ENCODE peak calls at places on chromosome 5, in eight cellular contexts. I, X, E, Y, J, Z, N and O are unnamed samples.

GRCh38 chr5:11758321-11758720 is 145.9 kb downstream of the CTNND2 start:
- DNase-seq in I (no peak), X (no peak), E (no peak), Y (no peak), J (no peak), Z (no peak), N (no peak), O (no peak)

GRCh38 chr5:115840825-115841224 is 540 bp downstream of the ATG12 start:
- DNase-seq in I (no peak), X (no peak), E (no peak), Y (no peak), J (no peak), Z (no peak), N (no peak), O (no peak)

GRCh38 chr5:152332696-152333095 is 72.4 kb downstream of the NMUR2 start:
- DNase-seq in I (no peak), X (no peak), E (no peak), Y (no peak), J (no peak), Z (no peak), N (no peak), O (no peak)

GRCh38 chr5:83927140-83927733 is 206.6 kb upstream of the HAPLN1 start:
- DNase-seq in I (peak; percentile 0), X (peak; percentile 30), E (peak; percentile 92), Y (no peak), J (peak; percentile 51), Z (peak; percentile 67), N (peak; percentile 11), O (no peak)

GRCh38 chr5:156981481-156981880 is 18.5 kb upstream of the TIMD4 start:
- DNase-seq in I (no peak), X (no peak), E (no peak), Y (no peak), J (no peak), Z (no peak), N (no peak), O (no peak)

GRCh38 chr5:17365326-17365725 is 132.7 kb upstream of the TAF11L2 start:
- DNase-seq in I (no peak), X (no peak), E (no peak), Y (no peak), J (no peak), Z (no peak), N (no peak), O (no peak)

GRCh38 chr5:54443264-54443663 is 12.2 kb upstream of the HSPB3 start:
- DNase-seq in I (no peak), X (no peak), E (no peak), Y (no peak), J (no peak), Z (peak; percentile 67), N (no peak), O (no peak)

GRCh38 chr5:141672071-141672855 is 9.8 kb downstream of the ARAP3 start:
- DNase-seq in I (no peak), X (no peak), E (no peak), Y (no peak), J (no peak), Z (no peak), N (no peak), O (no peak)

GRCh38 chr5:152439791-152440190 is 34.7 kb upstream of the NMUR2 start:
- DNase-seq in I (no peak), X (no peak), E (no peak), Y (no peak), J (no peak), Z (no peak), N (no peak), O (no peak)

GRCh38 chr5:112240011-112240410 is 179.1 kb downstream of the EPB41L4A start:
- DNase-seq in I (no peak), X (no peak), E (peak; percentile 13), Y (no peak), J (no peak), Z (peak; percentile 12), N (no peak), O (no peak)

GRCh38 chr5:10374032-10374431 is 20.5 kb downstream of the MARCHF6 start:
- DNase-seq in I (no peak), X (no peak), E (no peak), Y (no peak), J (no peak), Z (no peak), N (no peak), O (no peak)

GRCh38 chr5:127040779-127041520 is 10.6 kb upstream of the MARCHF3 start:
- DNase-seq in I (no peak), X (no peak), E (peak; percentile 46), Y (no peak), J (no peak), Z (peak; percentile 13), N (no peak), O (no peak)

GRCh38 chr5:73822989-73823339 is 197.0 kb downstream of the ARHGEF28 start:
- DNase-seq in I (no peak), X (no peak), E (no peak), Y (no peak), J (no peak), Z (no peak), N (no peak), O (no peak)

GRCh38 chr5:68250662-68251298 is 35.2 kb downstream of the PIK3R1 start:
- DNase-seq in I (no peak), X (no peak), E (no peak), Y (no peak), J (no peak), Z (no peak), N (no peak), O (no peak)

GRCh38 chr5:73591102-73591695 is 25.7 kb downstream of the UTP15 start:
- DNase-seq in I (no peak), X (peak; percentile 75), E (peak; percentile 39), Y (no peak), J (peak; percentile 41), Z (peak; percentile 80), N (peak; percentile 71), O (no peak)

GRCh38 chr5:163248333-163248732 is 189.1 kb upstream of the CCNG1 start:
- DNase-seq in I (no peak), X (no peak), E (no peak), Y (no peak), J (no peak), Z (no peak), N (no peak), O (no peak)

GRCh38 chr5:149299451-149300054 is 27.9 kb downstream of the AFAP1L1 start:
- DNase-seq in I (no peak), X (no peak), E (peak; percentile 27), Y (no peak), J (no peak), Z (no peak), N (no peak), O (no peak)

GRCh38 chr5:80191991-80192398 is 63.9 kb downstream of the SERINC5 start:
- DNase-seq in I (no peak), X (peak; percentile 78), E (peak; percentile 86), Y (no peak), J (no peak), Z (no peak), N (peak; percentile 61), O (no peak)

GRCh38 chr5:174329738-174330137 is 284.2 kb downstream of the NSG2 start:
- DNase-seq in I (no peak), X (no peak), E (no peak), Y (no peak), J (no peak), Z (peak; percentile 86), N (no peak), O (no peak)

GRCh38 chr5:59829389-59829788 is 64.1 kb downstream of the PDE4D start:
- DNase-seq in I (no peak), X (no peak), E (no peak), Y (no peak), J (no peak), Z (peak; percentile 92), N (no peak), O (no peak)

GRCh38 chr5:469752-470483 is 26.9 kb downstream of the EXOC3 start:
- DNase-seq in I (no peak), X (no peak), E (no peak), Y (no peak), J (no peak), Z (no peak), N (no peak), O (no peak)

GRCh38 chr5:27474054-27474323 is 435.6 kb upstream of the CDH9 start:
- DNase-seq in I (no peak), X (no peak), E (no peak), Y (no peak), J (no peak), Z (peak; percentile 1), N (no peak), O (no peak)

GRCh38 chr5:111783537-111783936 is 26.5 kb upstream of the NREP start:
- DNase-seq in I (no peak), X (no peak), E (no peak), Y (no peak), J (no peak), Z (no peak), N (no peak), O (no peak)

GRCh38 chr5:33850100-33850594 is 41.6 kb downstream of the ADAMTS12 start:
- DNase-seq in I (no peak), X (peak; percentile 65), E (peak; percentile 66), Y (no peak), J (peak; percentile 22), Z (peak; percentile 63), N (no peak), O (no peak)

GRCh38 chr5:34524123-34524522 is 132.0 kb upstream of the RAI14 start:
- DNase-seq in I (no peak), X (no peak), E (no peak), Y (no peak), J (no peak), Z (peak; percentile 91), N (no peak), O (no peak)

GRCh38 chr5:21236896-21237830 is 1249.2 kb upstream of the CDH18 start:
- DNase-seq in I (no peak), X (no peak), E (no peak), Y (peak; percentile 82), J (no peak), Z (no peak), N (no peak), O (no peak)

GRCh38 chr5:159824188-159825153 is 91.8 kb upstream of the ADRA1B start:
- DNase-seq in I (no peak), X (no peak), E (no peak), Y (no peak), J (no peak), Z (peak; percentile 58), N (no peak), O (no peak)

GRCh38 chr5:139453683-139454567 is 8.6 kb downstream of the ECSCR start:
- DNase-seq in I (no peak), X (peak; percentile 59), E (no peak), Y (no peak), J (no peak), Z (no peak), N (no peak), O (no peak)

GRCh38 chr5:28265877-28266276 is 1227.5 kb upstream of the CDH9 start:
- DNase-seq in I (no peak), X (no peak), E (peak; percentile 1), Y (no peak), J (no peak), Z (no peak), N (no peak), O (no peak)

GRCh38 chr5:56003179-56003578 is 8.4 kb upstream of the IL6ST start:
- DNase-seq in I (no peak), X (no peak), E (no peak), Y (no peak), J (no peak), Z (peak; percentile 54), N (no peak), O (no peak)

GRCh38 chr5:149550267-149550582 is 1.0 kb downstream of the CSNK1A1 start:
- DNase-seq in I (no peak), X (no peak), E (no peak), Y (no peak), J (no peak), Z (peak; percentile 76), N (no peak), O (no peak)

GRCh38 chr5:55638455-55638854 is 73.7 kb downstream of the SLC38A9 start:
- DNase-seq in I (no peak), X (no peak), E (no peak), Y (no peak), J (no peak), Z (no peak), N (no peak), O (no peak)

GRCh38 chr5:157858527-157859226 is at the start of gene CLINT1:
- DNase-seq in I (peak; percentile 61), X (peak; percentile 93), E (peak; percentile 91), Y (peak; percentile 21), J (peak; percentile 91), Z (peak; percentile 87), N (peak; percentile 85), O (no peak)

GRCh38 chr5:149337746-149338145 is 7.6 kb upstream of the GRPEL2 start:
- DNase-seq in I (no peak), X (no peak), E (no peak), Y (peak; percentile 93), J (no peak), Z (no peak), N (no peak), O (no peak)